ENCODE peak calls at places on chromosomes 12 and 14, in eight cellular contexts. One of them, this sample, is unnamed.

GRCh38 chr12:63978519-63978918 is 134.0 kb downstream of the SRGAP1 start:
- DNase-seq in stomach: no peak
- DNase-seq in transverse colon: no peak
- DNase-seq in suprapubic skin: no peak
- DNase-seq in K562: no peak
- DNase-seq in sigmoid colon: no peak
- DNase-seq in H1: no peak
- DNase-seq in GM12878: no peak
- DNase-seq in this sample: no peak

GRCh38 chr12:100468126-100468525 is 5.5 kb upstream of the NR1H4 start:
- DNase-seq in stomach: no peak
- DNase-seq in transverse colon: no peak
- DNase-seq in suprapubic skin: no peak
- DNase-seq in K562: no peak
- DNase-seq in sigmoid colon: no peak
- DNase-seq in H1: no peak
- DNase-seq in GM12878: no peak
- DNase-seq in this sample: no peak

GRCh38 chr14:64113279-64113678 is 180.9 kb downstream of the ESR2 start:
- DNase-seq in stomach: peak; percentile 78
- DNase-seq in transverse colon: peak; percentile 75
- DNase-seq in suprapubic skin: no peak
- DNase-seq in K562: no peak
- DNase-seq in sigmoid colon: no peak
- DNase-seq in H1: no peak
- DNase-seq in GM12878: no peak
- DNase-seq in this sample: no peak

GRCh38 chr12:124635316-124635715 is 67.9 kb upstream of the NCOR2 start:
- DNase-seq in stomach: no peak
- DNase-seq in transverse colon: no peak
- DNase-seq in suprapubic skin: no peak
- DNase-seq in K562: no peak
- DNase-seq in sigmoid colon: no peak
- DNase-seq in H1: no peak
- DNase-seq in GM12878: no peak
- DNase-seq in this sample: no peak

GRCh38 chr14:31529053-31529452 is 32.2 kb upstream of the NUBPL start:
- DNase-seq in stomach: no peak
- DNase-seq in transverse colon: no peak
- DNase-seq in suprapubic skin: no peak
- DNase-seq in K562: no peak
- DNase-seq in sigmoid colon: no peak
- DNase-seq in H1: no peak
- DNase-seq in GM12878: no peak
- DNase-seq in this sample: no peak

GRCh38 chr12:93865751-93866150 is 188.6 kb downstream of the CRADD start:
- DNase-seq in stomach: no peak
- DNase-seq in transverse colon: no peak
- DNase-seq in suprapubic skin: no peak
- DNase-seq in K562: no peak
- DNase-seq in sigmoid colon: no peak
- DNase-seq in H1: no peak
- DNase-seq in GM12878: no peak
- DNase-seq in this sample: no peak

GRCh38 chr12:71159260-71159659 is 1.5 kb upstream of the TSPAN8 start:
- DNase-seq in stomach: no peak
- DNase-seq in transverse colon: no peak
- DNase-seq in suprapubic skin: no peak
- DNase-seq in K562: no peak
- DNase-seq in sigmoid colon: no peak
- DNase-seq in H1: no peak
- DNase-seq in GM12878: no peak
- DNase-seq in this sample: no peak

GRCh38 chr12:4960030-4960429 is 50.3 kb downstream of the KCNA1 start:
- DNase-seq in stomach: no peak
- DNase-seq in transverse colon: no peak
- DNase-seq in suprapubic skin: no peak
- DNase-seq in K562: no peak
- DNase-seq in sigmoid colon: peak; percentile 79
- DNase-seq in H1: no peak
- DNase-seq in GM12878: no peak
- DNase-seq in this sample: no peak

GRCh38 chr12:10211101-10211974 is 1.3 kb upstream of the GABARAPL1 start:
- DNase-seq in stomach: no peak
- DNase-seq in transverse colon: no peak
- DNase-seq in suprapubic skin: no peak
- DNase-seq in K562: no peak
- DNase-seq in sigmoid colon: peak; percentile 69
- DNase-seq in H1: no peak
- DNase-seq in GM12878: no peak
- DNase-seq in this sample: no peak

GRCh38 chr12:49897276-49897675 is 6.4 kb downstream of the FAIM2 start:
- DNase-seq in stomach: no peak
- DNase-seq in transverse colon: no peak
- DNase-seq in suprapubic skin: no peak
- DNase-seq in K562: no peak
- DNase-seq in sigmoid colon: peak; percentile 33
- DNase-seq in H1: no peak
- DNase-seq in GM12878: no peak
- DNase-seq in this sample: no peak

DNA sequence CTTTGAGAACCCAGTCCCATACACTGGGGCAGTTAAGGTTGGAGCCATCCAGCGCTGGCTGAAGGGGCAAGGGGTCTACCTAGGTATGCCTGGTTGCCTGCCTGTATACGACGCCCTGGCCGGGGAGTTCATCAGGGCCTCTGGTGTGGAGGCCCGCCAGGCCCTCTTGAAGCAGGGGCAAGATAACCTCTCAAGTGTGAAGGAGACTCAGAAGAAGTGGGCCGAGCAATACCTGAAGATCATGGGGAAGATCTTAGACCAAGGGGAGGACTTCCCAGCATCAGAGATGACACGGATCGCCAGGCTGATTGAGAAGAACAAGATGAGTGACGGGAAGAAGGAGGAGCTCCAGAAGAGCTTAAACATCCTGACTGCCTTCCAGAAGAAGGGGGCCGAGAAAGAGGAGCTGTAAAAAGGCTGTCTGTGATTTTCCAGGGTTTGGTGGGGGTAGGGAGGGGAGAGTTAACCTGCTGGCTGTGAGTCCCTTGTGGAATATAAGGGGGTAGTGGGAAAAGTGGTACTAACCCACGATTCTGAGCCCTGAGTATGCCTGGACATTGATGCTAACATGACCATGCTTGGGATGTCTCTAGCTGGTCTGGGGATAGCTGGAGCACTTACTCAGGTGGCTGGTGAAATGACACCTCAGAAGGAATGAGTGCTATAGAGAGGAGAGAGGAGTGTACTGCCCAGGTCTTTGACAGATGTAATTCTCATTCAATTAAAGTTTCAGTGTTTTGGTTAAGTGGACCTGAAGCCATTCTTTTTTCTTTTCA is 9.2 kb downstream of the ERP29 start:
- DNase-seq in stomach: no peak
- DNase-seq in transverse colon: no peak
- DNase-seq in suprapubic skin: no peak
- DNase-seq in K562: no peak
- DNase-seq in sigmoid colon: no peak
- DNase-seq in H1: no peak
- DNase-seq in GM12878: no peak
- DNase-seq in this sample: no peak
- TF ChIP-seq POLR2A in stomach: no peak
- TF ChIP-seq POLR2A in transverse colon: no peak
- TF ChIP-seq POLR2A in suprapubic skin: no peak
- TF ChIP-seq POLR2A in K562: peak; percentile 52
- TF ChIP-seq POLR2A in sigmoid colon: no peak
- TF ChIP-seq POLR2A in H1: no peak
- TF ChIP-seq POLR2A in GM12878: no peak
- TF ChIP-seq POLR2A in this sample: no peak

GRCh38 chr14:77143071-77143470 is 1.5 kb upstream of the ZDHHC22 start:
- DNase-seq in stomach: no peak
- DNase-seq in transverse colon: no peak
- DNase-seq in suprapubic skin: no peak
- DNase-seq in K562: no peak
- DNase-seq in sigmoid colon: peak; percentile 40
- DNase-seq in H1: no peak
- DNase-seq in GM12878: no peak
- DNase-seq in this sample: no peak

GRCh38 chr14:77140937-77141591 is 527 bp downstream of the ZDHHC22 start:
- DNase-seq in stomach: no peak
- DNase-seq in transverse colon: no peak
- DNase-seq in suprapubic skin: no peak
- DNase-seq in K562: peak; percentile 28
- DNase-seq in sigmoid colon: no peak
- DNase-seq in H1: no peak
- DNase-seq in GM12878: no peak
- DNase-seq in this sample: no peak

GRCh38 chr14:77140343-77140936 is 1.2 kb downstream of the ZDHHC22 start:
- DNase-seq in stomach: no peak
- DNase-seq in transverse colon: no peak
- DNase-seq in suprapubic skin: no peak
- DNase-seq in K562: no peak
- DNase-seq in sigmoid colon: no peak
- DNase-seq in H1: no peak
- DNase-seq in GM12878: no peak
- DNase-seq in this sample: no peak

GRCh38 chr14:77142289-77142814 is 761 bp upstream of the ZDHHC22 start:
- DNase-seq in stomach: no peak
- DNase-seq in transverse colon: no peak
- DNase-seq in suprapubic skin: no peak
- DNase-seq in K562: no peak
- DNase-seq in sigmoid colon: no peak
- DNase-seq in H1: no peak
- DNase-seq in GM12878: no peak
- DNase-seq in this sample: no peak

DNA sequence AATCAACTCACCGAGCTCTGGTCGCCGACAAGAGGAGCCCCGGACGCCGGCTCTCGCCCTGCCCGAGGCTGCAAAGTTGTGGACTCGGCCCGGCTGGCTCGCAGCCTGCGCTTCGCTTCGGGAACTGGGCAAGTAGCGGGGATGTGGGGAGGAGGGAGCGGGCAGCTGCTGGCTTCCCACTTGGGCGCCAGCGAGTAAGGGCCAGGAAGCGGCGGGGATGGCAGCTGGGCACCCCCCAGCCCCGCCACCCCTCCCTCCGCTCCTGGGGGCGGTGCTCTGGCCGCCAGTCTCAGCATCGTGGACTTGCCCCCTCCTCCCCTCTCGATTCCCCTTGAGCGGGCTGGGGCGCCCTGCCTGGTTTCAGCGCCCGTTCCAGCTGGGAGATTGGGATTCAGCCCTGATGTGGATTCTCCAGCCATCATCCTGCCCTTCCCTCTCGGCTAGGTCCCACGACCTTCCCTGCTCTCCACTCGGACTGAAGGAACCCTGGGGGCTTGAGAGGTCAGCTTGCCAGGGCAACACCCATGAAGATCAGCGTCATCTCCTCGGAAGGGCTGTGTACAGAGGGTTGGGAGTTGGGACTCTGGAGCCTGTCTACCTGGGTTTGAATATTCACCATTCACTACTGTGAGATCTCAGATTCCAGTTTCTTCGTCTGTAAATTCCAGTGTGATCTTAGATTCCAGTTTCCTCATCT is at the start of gene ZDHHC22:
- DNase-seq in stomach: no peak
- DNase-seq in transverse colon: no peak
- DNase-seq in suprapubic skin: no peak
- DNase-seq in K562: no peak
- DNase-seq in sigmoid colon: no peak
- DNase-seq in H1: no peak
- DNase-seq in GM12878: no peak
- DNase-seq in this sample: no peak
- TF ChIP-seq POLR2AphosphoS5 in stomach: no peak
- TF ChIP-seq POLR2AphosphoS5 in transverse colon: no peak
- TF ChIP-seq POLR2AphosphoS5 in suprapubic skin: no peak
- TF ChIP-seq POLR2AphosphoS5 in K562: no peak
- TF ChIP-seq POLR2AphosphoS5 in sigmoid colon: no peak
- TF ChIP-seq POLR2AphosphoS5 in H1: no peak
- TF ChIP-seq POLR2AphosphoS5 in GM12878: no peak
- TF ChIP-seq POLR2AphosphoS5 in this sample: no peak

GRCh38 chr12:69396963-69397362 is 37.4 kb downstream of the YEATS4 start:
- DNase-seq in stomach: no peak
- DNase-seq in transverse colon: no peak
- DNase-seq in suprapubic skin: no peak
- DNase-seq in K562: no peak
- DNase-seq in sigmoid colon: no peak
- DNase-seq in H1: no peak
- DNase-seq in GM12878: no peak
- DNase-seq in this sample: no peak

GRCh38 chr12:69396041-69396440 is 36.5 kb downstream of the YEATS4 start:
- DNase-seq in stomach: no peak
- DNase-seq in transverse colon: no peak
- DNase-seq in suprapubic skin: no peak
- DNase-seq in K562: no peak
- DNase-seq in sigmoid colon: no peak
- DNase-seq in H1: no peak
- DNase-seq in GM12878: no peak
- DNase-seq in this sample: no peak

GRCh38 chr12:69401940-69402339 is 42.4 kb downstream of the YEATS4 start:
- DNase-seq in stomach: no peak
- DNase-seq in transverse colon: no peak
- DNase-seq in suprapubic skin: no peak
- DNase-seq in K562: no peak
- DNase-seq in sigmoid colon: no peak
- DNase-seq in H1: no peak
- DNase-seq in GM12878: no peak
- DNase-seq in this sample: no peak

GRCh38 chr12:69392146-69392928 is 32.8 kb downstream of the YEATS4 start:
- DNase-seq in stomach: no peak
- DNase-seq in transverse colon: no peak
- DNase-seq in suprapubic skin: no peak
- DNase-seq in K562: no peak
- DNase-seq in sigmoid colon: no peak
- DNase-seq in H1: no peak
- DNase-seq in GM12878: no peak
- DNase-seq in this sample: no peak

GRCh38 chr12:69397978-69398377 is 38.4 kb downstream of the YEATS4 start:
- DNase-seq in stomach: no peak
- DNase-seq in transverse colon: no peak
- DNase-seq in suprapubic skin: no peak
- DNase-seq in K562: no peak
- DNase-seq in sigmoid colon: no peak
- DNase-seq in H1: no peak
- DNase-seq in GM12878: no peak
- DNase-seq in this sample: no peak
- TF ChIP-seq EP300 in stomach: no peak
- TF ChIP-seq EP300 in transverse colon: no peak
- TF ChIP-seq EP300 in suprapubic skin: no peak
- TF ChIP-seq EP300 in K562: no peak
- TF ChIP-seq EP300 in sigmoid colon: no peak
- TF ChIP-seq EP300 in H1: no peak
- TF ChIP-seq EP300 in GM12878: no peak
- TF ChIP-seq EP300 in this sample: no peak

GRCh38 chr12:615620-616019 is 47.6 kb downstream of the NINJ2 start:
- DNase-seq in stomach: no peak
- DNase-seq in transverse colon: no peak
- DNase-seq in suprapubic skin: no peak
- DNase-seq in K562: no peak
- DNase-seq in sigmoid colon: no peak
- DNase-seq in H1: no peak
- DNase-seq in GM12878: no peak
- DNase-seq in this sample: no peak
- TF ChIP-seq POLR2A in stomach: no peak
- TF ChIP-seq POLR2A in transverse colon: no peak
- TF ChIP-seq POLR2A in suprapubic skin: no peak
- TF ChIP-seq POLR2A in K562: no peak
- TF ChIP-seq POLR2A in sigmoid colon: no peak
- TF ChIP-seq POLR2A in H1: no peak
- TF ChIP-seq POLR2A in GM12878: no peak
- TF ChIP-seq POLR2A in this sample: no peak

This sample was measured in esophagus muscularis mucosa.